ENCODE peak calls at places on chromosomes 11 and 22, in five cellular contexts. One of them, this sample, is unnamed.

GRCh38 chr11:118054712-118055640 is 21.9 kb upstream of the TMPRSS4 start:
- DNase-seq in stimulated activated CD4-positive, alpha-beta T cell treated with anti-CD3 and anti-CD28 coated beads, Interleukin-2, amount 100 ng/mL, for 24 hours: no peak
- DNase-seq in NCI-H2171: no peak
- DNase-seq in activated T-cell treated with anti-CD3 and anti-CD28 coated beads for 1 hour: no peak
- DNase-seq in activated CD8-positive, alpha-beta T cell treated with anti-CD3 and anti-CD28 coated beads for 36 hours: no peak
- DNase-seq in this sample: no peak

GRCh38 chr11:12175694-12176241 is 65.4 kb downstream of the MICAL2 start:
- DNase-seq in activated CD8-positive, alpha-beta T cell treated with anti-CD3 and anti-CD28 coated beads for 36 hours: peak
- DNase-seq in NCI-H2171: no peak
- DNase-seq in activated T-cell treated with anti-CD3 and anti-CD28 coated beads for 1 hour: no peak
- DNase-seq in stimulated activated CD4-positive, alpha-beta T cell treated with anti-CD3 and anti-CD28 coated beads, Interleukin-2, amount 100 ng/mL, for 24 hours: peak
- DNase-seq in this sample: no peak

GRCh38 chr11:117392001-117392690 is 64.5 kb downstream of the CEP164 start:
- DNase-seq in NCI-H2171: no peak
- DNase-seq in stimulated activated CD4-positive, alpha-beta T cell treated with anti-CD3 and anti-CD28 coated beads, Interleukin-2, amount 100 ng/mL, for 24 hours: no peak
- DNase-seq in activated CD8-positive, alpha-beta T cell treated with anti-CD3 and anti-CD28 coated beads for 36 hours: no peak
- DNase-seq in activated T-cell treated with anti-CD3 and anti-CD28 coated beads for 1 hour: no peak
- DNase-seq in this sample: peak

GRCh38 chr11:17578958-17579357 is 31.9 kb downstream of the OTOG start:
- DNase-seq in activated T-cell treated with anti-CD3 and anti-CD28 coated beads for 1 hour: no peak
- DNase-seq in NCI-H2171: no peak
- DNase-seq in stimulated activated CD4-positive, alpha-beta T cell treated with anti-CD3 and anti-CD28 coated beads, Interleukin-2, amount 100 ng/mL, for 24 hours: no peak
- DNase-seq in activated CD8-positive, alpha-beta T cell treated with anti-CD3 and anti-CD28 coated beads for 36 hours: no peak
- DNase-seq in this sample: peak

GRCh38 chr11:122307480-122308085 is 191.6 kb upstream of the BLID start:
- DNase-seq in NCI-H2171: no peak
- DNase-seq in activated T-cell treated with anti-CD3 and anti-CD28 coated beads for 1 hour: no peak
- DNase-seq in activated CD8-positive, alpha-beta T cell treated with anti-CD3 and anti-CD28 coated beads for 36 hours: no peak
- DNase-seq in stimulated activated CD4-positive, alpha-beta T cell treated with anti-CD3 and anti-CD28 coated beads, Interleukin-2, amount 100 ng/mL, for 24 hours: no peak
- DNase-seq in this sample: no peak

GRCh38 chr11:12258451-12258850 is 118.9 kb upstream of the PARVA start:
- DNase-seq in activated CD8-positive, alpha-beta T cell treated with anti-CD3 and anti-CD28 coated beads for 36 hours: no peak
- DNase-seq in activated T-cell treated with anti-CD3 and anti-CD28 coated beads for 1 hour: no peak
- DNase-seq in NCI-H2171: no peak
- DNase-seq in stimulated activated CD4-positive, alpha-beta T cell treated with anti-CD3 and anti-CD28 coated beads, Interleukin-2, amount 100 ng/mL, for 24 hours: no peak
- DNase-seq in this sample: no peak

GRCh38 chr11:17383466-17383865 is 5.0 kb downstream of the KCNJ11 start:
- DNase-seq in activated T-cell treated with anti-CD3 and anti-CD28 coated beads for 1 hour: no peak
- DNase-seq in stimulated activated CD4-positive, alpha-beta T cell treated with anti-CD3 and anti-CD28 coated beads, Interleukin-2, amount 100 ng/mL, for 24 hours: no peak
- DNase-seq in NCI-H2171: no peak
- DNase-seq in activated CD8-positive, alpha-beta T cell treated with anti-CD3 and anti-CD28 coated beads for 36 hours: no peak
- DNase-seq in this sample: no peak

GRCh38 chr11:120952503-120953229 is 71.2 kb upstream of the TBCEL start:
- DNase-seq in NCI-H2171: peak
- DNase-seq in stimulated activated CD4-positive, alpha-beta T cell treated with anti-CD3 and anti-CD28 coated beads, Interleukin-2, amount 100 ng/mL, for 24 hours: peak
- DNase-seq in activated CD8-positive, alpha-beta T cell treated with anti-CD3 and anti-CD28 coated beads for 36 hours: peak
- DNase-seq in activated T-cell treated with anti-CD3 and anti-CD28 coated beads for 1 hour: peak
- DNase-seq in this sample: peak

GRCh38 chr11:69377953-69378302 is 84.0 kb downstream of the MYEOV start:
- DNase-seq in stimulated activated CD4-positive, alpha-beta T cell treated with anti-CD3 and anti-CD28 coated beads, Interleukin-2, amount 100 ng/mL, for 24 hours: no peak
- DNase-seq in NCI-H2171: no peak
- DNase-seq in activated CD8-positive, alpha-beta T cell treated with anti-CD3 and anti-CD28 coated beads for 36 hours: no peak
- DNase-seq in activated T-cell treated with anti-CD3 and anti-CD28 coated beads for 1 hour: no peak
- DNase-seq in this sample: no peak

GRCh38 chr11:73186294-73186850 is 31.7 kb upstream of the P2RY2 start:
- DNase-seq in activated CD8-positive, alpha-beta T cell treated with anti-CD3 and anti-CD28 coated beads for 36 hours: no peak
- DNase-seq in stimulated activated CD4-positive, alpha-beta T cell treated with anti-CD3 and anti-CD28 coated beads, Interleukin-2, amount 100 ng/mL, for 24 hours: no peak
- DNase-seq in activated T-cell treated with anti-CD3 and anti-CD28 coated beads for 1 hour: no peak
- DNase-seq in NCI-H2171: peak
- DNase-seq in this sample: no peak

GRCh38 chr22:50708996-50709395 is 29.0 kb upstream of the ACR start:
- DNase-seq in activated CD8-positive, alpha-beta T cell treated with anti-CD3 and anti-CD28 coated beads for 36 hours: no peak
- DNase-seq in activated T-cell treated with anti-CD3 and anti-CD28 coated beads for 1 hour: no peak
- DNase-seq in NCI-H2171: no peak
- DNase-seq in stimulated activated CD4-positive, alpha-beta T cell treated with anti-CD3 and anti-CD28 coated beads, Interleukin-2, amount 100 ng/mL, for 24 hours: no peak
- DNase-seq in this sample: no peak

GRCh38 chr11:133705873-133706272 is 139.4 kb downstream of the SPATA19 start:
- DNase-seq in activated T-cell treated with anti-CD3 and anti-CD28 coated beads for 1 hour: no peak
- DNase-seq in NCI-H2171: no peak
- DNase-seq in stimulated activated CD4-positive, alpha-beta T cell treated with anti-CD3 and anti-CD28 coated beads, Interleukin-2, amount 100 ng/mL, for 24 hours: no peak
- DNase-seq in activated CD8-positive, alpha-beta T cell treated with anti-CD3 and anti-CD28 coated beads for 36 hours: no peak
- DNase-seq in this sample: no peak

GRCh38 chr11:75200051-75200450 is 40.5 kb upstream of the TPBGL start:
- DNase-seq in activated T-cell treated with anti-CD3 and anti-CD28 coated beads for 1 hour: no peak
- DNase-seq in NCI-H2171: no peak
- DNase-seq in activated CD8-positive, alpha-beta T cell treated with anti-CD3 and anti-CD28 coated beads for 36 hours: no peak
- DNase-seq in stimulated activated CD4-positive, alpha-beta T cell treated with anti-CD3 and anti-CD28 coated beads, Interleukin-2, amount 100 ng/mL, for 24 hours: no peak
- DNase-seq in this sample: no peak

GRCh38 chr11:83760942-83761341 is 474.8 kb upstream of the CCDC90B start:
- DNase-seq in activated T-cell treated with anti-CD3 and anti-CD28 coated beads for 1 hour: no peak
- DNase-seq in NCI-H2171: no peak
- DNase-seq in activated CD8-positive, alpha-beta T cell treated with anti-CD3 and anti-CD28 coated beads for 36 hours: no peak
- DNase-seq in stimulated activated CD4-positive, alpha-beta T cell treated with anti-CD3 and anti-CD28 coated beads, Interleukin-2, amount 100 ng/mL, for 24 hours: no peak
- DNase-seq in this sample: no peak

GRCh38 chr11:75313457-75314272 is 37.8 kb downstream of the ARRB1 start:
- DNase-seq in activated CD8-positive, alpha-beta T cell treated with anti-CD3 and anti-CD28 coated beads for 36 hours: no peak
- DNase-seq in activated T-cell treated with anti-CD3 and anti-CD28 coated beads for 1 hour: no peak
- DNase-seq in stimulated activated CD4-positive, alpha-beta T cell treated with anti-CD3 and anti-CD28 coated beads, Interleukin-2, amount 100 ng/mL, for 24 hours: no peak
- DNase-seq in NCI-H2171: no peak
- DNase-seq in this sample: peak

GRCh38 chr11:65133724-65134123 is 595 bp downstream of the SYVN1 start:
- DNase-seq in activated T-cell treated with anti-CD3 and anti-CD28 coated beads for 1 hour: no peak
- DNase-seq in stimulated activated CD4-positive, alpha-beta T cell treated with anti-CD3 and anti-CD28 coated beads, Interleukin-2, amount 100 ng/mL, for 24 hours: no peak
- DNase-seq in activated CD8-positive, alpha-beta T cell treated with anti-CD3 and anti-CD28 coated beads for 36 hours: no peak
- DNase-seq in NCI-H2171: no peak
- DNase-seq in this sample: peak

GRCh38 chr11:119730347-119730613 is 1.3 kb upstream of the NECTIN1 start:
- DNase-seq in activated CD8-positive, alpha-beta T cell treated with anti-CD3 and anti-CD28 coated beads for 36 hours: no peak
- DNase-seq in stimulated activated CD4-positive, alpha-beta T cell treated with anti-CD3 and anti-CD28 coated beads, Interleukin-2, amount 100 ng/mL, for 24 hours: no peak
- DNase-seq in NCI-H2171: no peak
- DNase-seq in activated T-cell treated with anti-CD3 and anti-CD28 coated beads for 1 hour: no peak
- DNase-seq in this sample: no peak